ENCODE peak calls at places on chromosome 5, in ten cellular contexts. Z is CD8-positive, alpha-beta memory T cell; P is aorta; O is naive thymus-derived CD4-positive, alpha-beta T cell; L is fibroblast of lung; V is neuronal stem cell; U is CD8-positive, alpha-beta T cell; J is right atrium auricular region; M is SK-N-SH; N is body of pancreas. A is an unnamed sample.

GRCh38 chr5:9653811-9654210 is 23.7 kb upstream of the TAS2R1 start:
- DNase-seq in O (no peak), U (no peak), L (peak; percentile 81), J (no peak), M (no peak), N (peak; percentile 90), P (peak; percentile 81), Z (no peak), V (no peak), A (no peak)

GRCh38 chr5:172188893-172189692 is 1.1 kb upstream of the STK10 start:
- DNase-seq in O (no peak), U (no peak), Z (no peak), P (no peak), V (peak; percentile 60), L (no peak), M (no peak), N (no peak), J (no peak), A (peak; percentile 84)

GRCh38 chr5:93899026-93899600 is 157.7 kb upstream of the POU5F2 start:
- DNase-seq in P (no peak), O (no peak), L (no peak), Z (no peak), M (peak; percentile 11), V (no peak), J (no peak), N (no peak), U (no peak), A (no peak)

GRCh38 chr5:10081584-10081983 is 168.1 kb downstream of the ATPSCKMT start:
- DNase-seq in M (no peak), V (no peak), L (no peak), U (no peak), J (no peak), N (no peak), Z (no peak), P (no peak), O (no peak), A (no peak)

GRCh38 chr5:133706732-133707430 is 94.5 kb upstream of the FSTL4 start:
- DNase-seq in V (no peak), P (no peak), L (no peak), J (no peak), Z (no peak), O (no peak), U (no peak), N (no peak), M (no peak), A (no peak)

GRCh38 chr5:113971454-113971853 is 390.4 kb upstream of the KCNN2 start:
- DNase-seq in P (no peak), U (no peak), V (no peak), N (no peak), M (no peak), O (no peak), L (no peak), Z (no peak), J (no peak), A (no peak)

GRCh38 chr5:77428033-77428432 is 64.1 kb downstream of the WDR41 start:
- DNase-seq in J (no peak), M (no peak), U (no peak), L (no peak), V (no peak), Z (no peak), N (no peak), P (no peak), O (no peak), A (no peak)

GRCh38 chr5:158725223-158725825 is 374.4 kb downstream of the EBF1 start:
- DNase-seq in J (no peak), L (peak; percentile 39), N (no peak), M (no peak), P (no peak), O (no peak), U (no peak), Z (no peak), V (no peak), A (no peak)

GRCh38 chr5:40914835-40915234 is 5.5 kb downstream of the C7 start:
- DNase-seq in L (peak; percentile 94), V (no peak), J (no peak), P (no peak), M (no peak), U (no peak), O (no peak), N (no peak), Z (no peak), A (no peak)

GRCh38 chr5:40915341-40915926 is 6.1 kb downstream of the C7 start:
- DNase-seq in L (no peak), O (no peak), V (no peak), P (no peak), N (no peak), Z (no peak), U (no peak), M (no peak), J (no peak), A (no peak)

GRCh38 chr5:40909233-40909632 is at the start of gene C7:
- DNase-seq in O (no peak), M (peak; percentile 49), N (peak; percentile 14), J (no peak), U (no peak), L (peak; percentile 91), V (no peak), P (no peak), Z (no peak), A (peak; percentile 59)

GRCh38 chr5:40909723-40910122 is 426 bp downstream of the C7 start:
- DNase-seq in N (no peak), P (no peak), V (no peak), M (no peak), O (no peak), Z (no peak), L (no peak), J (no peak), U (no peak), A (peak; percentile 26)

GRCh38 chr5:40911278-40911677 is 2.0 kb downstream of the C7 start:
- DNase-seq in M (peak; percentile 28), O (no peak), Z (no peak), L (no peak), J (no peak), P (no peak), V (no peak), U (no peak), N (no peak), A (no peak)
- H3K4me3 ChIP-seq in M (no peak overlapping the region), O (no peak overlapping the region), Z (no peak overlapping the region), L (no peak overlapping the region), J (peak overlapping the region; percentile 38), P (no peak overlapping the region), V (no peak overlapping the region), U (no peak overlapping the region), N (no peak overlapping the region), A (no peak overlapping the region)

GRCh38 chr5:57735754-57736153 is 253.1 kb upstream of the ACTBL2 start:
- DNase-seq in J (no peak), U (no peak), N (no peak), Z (no peak), P (no peak), M (no peak), L (peak; percentile 91), V (no peak), O (no peak), A (peak; percentile 20)
- H3K4me3 ChIP-seq in J (no peak overlapping the region), U (no peak overlapping the region), N (no peak overlapping the region), Z (no peak overlapping the region), P (no peak overlapping the region), M (no peak overlapping the region), L (no peak overlapping the region), V (no peak overlapping the region), O (no peak overlapping the region), A (no peak overlapping the region)

GRCh38 chr5:116564756-116565593 is 9.6 kb downstream of the SEMA6A start:
- DNase-seq in J (no peak), V (no peak), Z (no peak), U (no peak), P (no peak), O (no peak), M (no peak), L (no peak), N (peak; percentile 12), A (no peak)
- H3K4me3 ChIP-seq in J (no peak overlapping the region), V (no peak overlapping the region), Z (no peak overlapping the region), U (no peak overlapping the region), P (no peak overlapping the region), O (no peak overlapping the region), M (no peak overlapping the region), L (no peak overlapping the region), N (no peak overlapping the region), A (no peak overlapping the region)

GRCh38 chr5:2738700-2739359 is 12.6 kb downstream of the IRX2 start:
- DNase-seq in N (no peak), Z (no peak), P (no peak), U (no peak), V (no peak), J (no peak), M (no peak), O (no peak), L (no peak), A (no peak)

GRCh38 chr5:2740849-2741555 is 10.5 kb downstream of the IRX2 start:
- DNase-seq in Z (no peak), L (no peak), V (no peak), J (no peak), M (no peak), U (no peak), N (no peak), O (no peak), P (no peak), A (no peak)

GRCh38 chr5:2740051-2740848 is 11.2 kb downstream of the IRX2 start:
- DNase-seq in Z (no peak), P (no peak), L (no peak), N (no peak), U (no peak), J (no peak), O (no peak), V (no peak), M (no peak), A (no peak)

GRCh38 chr5:2738156-2738699 is 13.2 kb downstream of the IRX2 start:
- DNase-seq in L (no peak), P (no peak), V (no peak), J (no peak), Z (no peak), N (no peak), M (no peak), U (no peak), O (no peak), A (no peak)

DNA sequence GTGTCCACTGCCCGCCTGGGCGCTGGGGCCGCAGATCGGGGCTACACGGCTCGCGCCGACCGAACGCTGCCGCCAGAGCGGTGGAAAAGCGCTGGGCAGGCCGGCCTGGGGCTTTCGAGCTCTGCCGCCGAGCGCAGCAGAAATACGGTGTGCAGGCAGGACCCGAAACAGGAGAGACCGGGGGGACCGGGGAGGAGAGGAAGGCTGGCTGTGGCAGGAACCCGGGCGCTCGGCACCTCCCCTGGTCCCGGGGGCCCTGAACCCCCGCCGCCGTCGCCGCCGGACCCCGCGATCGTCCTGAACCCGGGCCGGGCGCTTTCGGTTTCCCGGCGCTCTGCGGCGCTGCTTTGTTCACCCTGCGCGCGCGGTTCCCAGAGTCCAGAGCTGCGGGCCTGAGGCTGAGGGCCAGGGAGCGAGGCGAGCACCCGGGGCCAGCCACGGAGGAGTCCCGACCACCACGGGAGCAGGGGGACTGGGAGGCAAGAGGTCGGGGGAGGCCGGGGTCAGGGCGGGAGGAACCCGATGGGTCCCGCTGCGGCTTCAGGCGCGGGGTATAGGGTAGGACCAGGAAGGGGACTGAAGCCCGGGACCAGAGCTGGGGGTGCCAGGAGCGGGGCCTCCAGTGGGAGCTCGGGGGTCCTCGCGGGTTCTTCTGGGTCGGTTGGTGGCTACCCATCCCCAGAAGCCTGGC is 12.0 kb downstream of the IRX2 start:
- DNase-seq in Z (no peak), O (no peak), L (no peak), J (no peak), U (no peak), M (no peak), P (no peak), V (no peak), N (no peak), A (no peak)
- H3K4me3 ChIP-seq in Z (no peak overlapping the region), O (no peak overlapping the region), L (peak overlapping the region; percentile 31), J (peak overlapping the region; percentile 58), U (no peak overlapping the region), M (peak overlapping the region; percentile 43), P (peak overlapping the region; percentile 37), V (peak overlapping the region; percentile 71), N (no peak overlapping the region), A (no peak overlapping the region)

GRCh38 chr5:68838157-68838718 is 255.6 kb upstream of the SLC30A5 start:
- DNase-seq in L (no peak), J (no peak), O (no peak), P (no peak), M (no peak), Z (no peak), V (no peak), U (no peak), N (no peak), A (no peak)
- H3K4me3 ChIP-seq in L (no peak overlapping the region), J (no peak overlapping the region), O (no peak overlapping the region), P (no peak overlapping the region), M (no peak overlapping the region), Z (no peak overlapping the region), V (no peak overlapping the region), U (no peak overlapping the region), N (no peak overlapping the region), A (no peak overlapping the region)

A was measured in SJCRH30.